ENCODE peak calls at places on chromosome 7, in ten cellular contexts. One of them, this sample, is unnamed.

GRCh38 chr7:958221-959200 is 4.0 kb upstream of the ADAP1 start:
- DNase-seq in GM23338: peak
- DNase-seq in fibroblast of lung: no peak
- DNase-seq in endodermal cell: no peak
- DNase-seq in tibial artery: peak
- DNase-seq in dorsolateral prefrontal cortex: peak
- DNase-seq in thoracic aorta: no peak
- DNase-seq in hepatocyte: no peak
- DNase-seq in IMR-90: no peak
- DNase-seq in heart right ventricle: no peak
- DNase-seq in this sample: no peak

GRCh38 chr7:157138101-157138423 is 664 bp upstream of the UBE3C start:
- DNase-seq in thoracic aorta: no peak
- DNase-seq in heart right ventricle: no peak
- DNase-seq in endodermal cell: no peak
- DNase-seq in hepatocyte: no peak
- DNase-seq in GM23338: no peak
- DNase-seq in fibroblast of lung: no peak
- DNase-seq in tibial artery: no peak
- DNase-seq in dorsolateral prefrontal cortex: no peak
- DNase-seq in IMR-90: no peak
- DNase-seq in this sample: no peak

GRCh38 chr7:117076426-117076943 is 123.2 kb downstream of the ST7 start:
- DNase-seq in hepatocyte: no peak
- DNase-seq in fibroblast of lung: no peak
- DNase-seq in thoracic aorta: no peak
- DNase-seq in endodermal cell: no peak
- DNase-seq in heart right ventricle: peak
- DNase-seq in tibial artery: no peak
- DNase-seq in IMR-90: no peak
- DNase-seq in dorsolateral prefrontal cortex: no peak
- DNase-seq in GM23338: no peak
- DNase-seq in this sample: no peak

GRCh38 chr7:144594580-144594979 is 191.1 kb upstream of the NOBOX start:
- DNase-seq in heart right ventricle: no peak
- DNase-seq in tibial artery: no peak
- DNase-seq in GM23338: no peak
- DNase-seq in fibroblast of lung: no peak
- DNase-seq in endodermal cell: no peak
- DNase-seq in thoracic aorta: no peak
- DNase-seq in IMR-90: no peak
- DNase-seq in dorsolateral prefrontal cortex: no peak
- DNase-seq in hepatocyte: no peak
- DNase-seq in this sample: no peak

GRCh38 chr7:116588641-116589594 is 64.1 kb downstream of the CAV1 start:
- DNase-seq in IMR-90: peak
- DNase-seq in endodermal cell: no peak
- DNase-seq in heart right ventricle: no peak
- DNase-seq in dorsolateral prefrontal cortex: no peak
- DNase-seq in fibroblast of lung: peak
- DNase-seq in hepatocyte: peak
- DNase-seq in tibial artery: no peak
- DNase-seq in thoracic aorta: no peak
- DNase-seq in GM23338: peak
- DNase-seq in this sample: no peak

GRCh38 chr7:129952164-129952652 is 552 bp downstream of the UBE2H start:
- DNase-seq in endodermal cell: peak
- DNase-seq in tibial artery: peak
- DNase-seq in IMR-90: no peak
- DNase-seq in fibroblast of lung: no peak
- DNase-seq in thoracic aorta: no peak
- DNase-seq in heart right ventricle: peak
- DNase-seq in dorsolateral prefrontal cortex: peak
- DNase-seq in hepatocyte: peak
- DNase-seq in GM23338: peak
- DNase-seq in this sample: no peak

GRCh38 chr7:27162548-27162848 is 2.8 kb downstream of the HOXA9 start:
- DNase-seq in thoracic aorta: no peak
- DNase-seq in IMR-90: no peak
- DNase-seq in dorsolateral prefrontal cortex: no peak
- DNase-seq in heart right ventricle: no peak
- DNase-seq in tibial artery: no peak
- DNase-seq in endodermal cell: no peak
- DNase-seq in fibroblast of lung: no peak
- DNase-seq in hepatocyte: no peak
- DNase-seq in GM23338: no peak
- DNase-seq in this sample: no peak

GRCh38 chr7:38339953-38340819 is 66.8 kb upstream of the TARP start:
- DNase-seq in fibroblast of lung: no peak
- DNase-seq in dorsolateral prefrontal cortex: no peak
- DNase-seq in endodermal cell: no peak
- DNase-seq in heart right ventricle: no peak
- DNase-seq in thoracic aorta: no peak
- DNase-seq in GM23338: no peak
- DNase-seq in tibial artery: no peak
- DNase-seq in hepatocyte: no peak
- DNase-seq in IMR-90: no peak
- DNase-seq in this sample: no peak

GRCh38 chr7:91945476-91945875 is 4.8 kb downstream of the AKAP9 start:
- DNase-seq in dorsolateral prefrontal cortex: no peak
- DNase-seq in IMR-90: peak
- DNase-seq in GM23338: no peak
- DNase-seq in thoracic aorta: no peak
- DNase-seq in fibroblast of lung: peak
- DNase-seq in heart right ventricle: no peak
- DNase-seq in endodermal cell: no peak
- DNase-seq in tibial artery: no peak
- DNase-seq in hepatocyte: peak
- DNase-seq in this sample: peak

GRCh38 chr7:140049339-140050024 is 13.3 kb downstream of the PARP12 start:
- DNase-seq in fibroblast of lung: peak
- DNase-seq in tibial artery: no peak
- DNase-seq in dorsolateral prefrontal cortex: no peak
- DNase-seq in endodermal cell: no peak
- DNase-seq in thoracic aorta: no peak
- DNase-seq in heart right ventricle: no peak
- DNase-seq in GM23338: no peak
- DNase-seq in IMR-90: no peak
- DNase-seq in hepatocyte: peak
- DNase-seq in this sample: no peak

GRCh38 chr7:114426824-114427223 is 12.2 kb downstream of the FOXP2 start:
- DNase-seq in tibial artery: no peak
- DNase-seq in fibroblast of lung: peak
- DNase-seq in endodermal cell: no peak
- DNase-seq in GM23338: peak
- DNase-seq in IMR-90: peak
- DNase-seq in heart right ventricle: no peak
- DNase-seq in dorsolateral prefrontal cortex: no peak
- DNase-seq in hepatocyte: peak
- DNase-seq in thoracic aorta: no peak
- DNase-seq in this sample: no peak

GRCh38 chr7:33792041-33792440 is 113.3 kb upstream of the BMPER start:
- DNase-seq in GM23338: no peak
- DNase-seq in IMR-90: no peak
- DNase-seq in thoracic aorta: no peak
- DNase-seq in tibial artery: no peak
- DNase-seq in endodermal cell: no peak
- DNase-seq in heart right ventricle: no peak
- DNase-seq in hepatocyte: no peak
- DNase-seq in fibroblast of lung: no peak
- DNase-seq in dorsolateral prefrontal cortex: no peak
- DNase-seq in this sample: no peak

GRCh38 chr7:107122483-107122882 is 46.3 kb upstream of the HBP1 start:
- DNase-seq in dorsolateral prefrontal cortex: no peak
- DNase-seq in tibial artery: no peak
- DNase-seq in heart right ventricle: no peak
- DNase-seq in fibroblast of lung: no peak
- DNase-seq in IMR-90: peak
- DNase-seq in hepatocyte: peak
- DNase-seq in endodermal cell: no peak
- DNase-seq in thoracic aorta: no peak
- DNase-seq in GM23338: no peak
- DNase-seq in this sample: peak

GRCh38 chr7:30412810-30413504 is 65.6 kb downstream of the NOD1 start:
- DNase-seq in hepatocyte: peak
- DNase-seq in tibial artery: no peak
- DNase-seq in endodermal cell: peak
- DNase-seq in heart right ventricle: peak
- DNase-seq in GM23338: peak
- DNase-seq in fibroblast of lung: peak
- DNase-seq in dorsolateral prefrontal cortex: no peak
- DNase-seq in IMR-90: peak
- DNase-seq in thoracic aorta: no peak
- DNase-seq in this sample: peak

GRCh38 chr7:150566123-150566522 is 1.1 kb upstream of the GIMAP4 start:
- DNase-seq in fibroblast of lung: no peak
- DNase-seq in dorsolateral prefrontal cortex: no peak
- DNase-seq in tibial artery: no peak
- DNase-seq in hepatocyte: no peak
- DNase-seq in IMR-90: no peak
- DNase-seq in heart right ventricle: no peak
- DNase-seq in endodermal cell: no peak
- DNase-seq in thoracic aorta: no peak
- DNase-seq in GM23338: peak
- DNase-seq in this sample: no peak

GRCh38 chr7:150568714-150569113 is 1.5 kb downstream of the GIMAP4 start:
- DNase-seq in thoracic aorta: no peak
- DNase-seq in hepatocyte: no peak
- DNase-seq in fibroblast of lung: no peak
- DNase-seq in heart right ventricle: no peak
- DNase-seq in dorsolateral prefrontal cortex: no peak
- DNase-seq in tibial artery: no peak
- DNase-seq in GM23338: no peak
- DNase-seq in endodermal cell: no peak
- DNase-seq in IMR-90: no peak
- DNase-seq in this sample: no peak

GRCh38 chr7:150567846-150568245 is 656 bp downstream of the GIMAP4 start:
- DNase-seq in heart right ventricle: no peak
- DNase-seq in IMR-90: no peak
- DNase-seq in thoracic aorta: no peak
- DNase-seq in tibial artery: no peak
- DNase-seq in dorsolateral prefrontal cortex: no peak
- DNase-seq in hepatocyte: no peak
- DNase-seq in endodermal cell: no peak
- DNase-seq in fibroblast of lung: no peak
- DNase-seq in GM23338: no peak
- DNase-seq in this sample: no peak

GRCh38 chr7:150566572-150566971 is 618 bp upstream of the GIMAP4 start:
- DNase-seq in fibroblast of lung: no peak
- DNase-seq in IMR-90: no peak
- DNase-seq in GM23338: no peak
- DNase-seq in tibial artery: no peak
- DNase-seq in hepatocyte: no peak
- DNase-seq in endodermal cell: no peak
- DNase-seq in thoracic aorta: no peak
- DNase-seq in heart right ventricle: no peak
- DNase-seq in dorsolateral prefrontal cortex: no peak
- DNase-seq in this sample: no peak

DNA sequence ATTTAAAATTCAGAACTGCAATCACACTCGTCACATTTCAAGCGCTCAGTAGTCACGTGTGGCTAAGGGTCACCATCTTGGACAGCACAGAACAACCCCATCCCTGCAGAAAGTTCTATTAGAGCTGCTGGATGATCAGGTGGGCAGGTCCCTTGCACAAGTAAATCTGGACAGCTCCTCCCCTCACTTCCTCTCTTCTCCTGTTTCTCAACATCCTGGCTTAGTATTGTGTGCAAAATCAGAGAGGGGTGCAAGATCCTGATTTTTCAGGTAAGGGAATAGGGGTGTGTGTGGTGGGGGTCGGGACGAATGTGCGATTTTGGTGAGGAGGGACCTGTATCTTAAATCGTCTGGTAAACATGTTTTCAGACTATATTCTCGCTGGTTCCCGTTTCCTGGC is at the start of gene GIMAP4:
- DNase-seq in IMR-90: no peak
- DNase-seq in endodermal cell: no peak
- DNase-seq in fibroblast of lung: no peak
- DNase-seq in heart right ventricle: peak
- DNase-seq in GM23338: no peak
- DNase-seq in dorsolateral prefrontal cortex: no peak
- DNase-seq in thoracic aorta: no peak
- DNase-seq in hepatocyte: no peak
- DNase-seq in tibial artery: no peak
- DNase-seq in this sample: no peak
- H3K4me3 ChIP-seq in IMR-90: no peak
- H3K4me3 ChIP-seq in endodermal cell: no peak
- H3K4me3 ChIP-seq in fibroblast of lung: no peak
- H3K4me3 ChIP-seq in heart right ventricle: peak
- H3K4me3 ChIP-seq in GM23338: no peak
- H3K4me3 ChIP-seq in dorsolateral prefrontal cortex: peak
- H3K4me3 ChIP-seq in thoracic aorta: peak
- H3K4me3 ChIP-seq in hepatocyte: no peak
- H3K4me3 ChIP-seq in tibial artery: peak
- H3K4me3 ChIP-seq in this sample: no peak

DNA sequence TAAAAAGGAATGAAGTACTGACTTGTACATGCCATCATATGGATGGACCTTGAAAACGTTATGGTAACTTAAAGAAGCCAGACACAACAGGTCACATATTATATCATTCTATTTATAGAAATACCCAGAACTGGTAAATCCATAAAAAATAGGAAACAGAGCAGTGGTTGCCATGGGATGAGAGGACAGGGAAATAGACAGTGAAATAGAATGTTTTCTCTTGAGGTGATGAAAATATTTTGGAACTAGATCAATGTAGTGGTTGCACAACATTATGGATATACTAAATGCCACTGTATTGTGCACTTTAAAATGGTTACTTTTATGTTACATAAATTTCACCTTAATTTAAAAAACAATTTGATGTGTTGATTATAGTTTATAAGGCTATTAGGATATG is 318.5 kb downstream of the THSD7A start:
- DNase-seq in fibroblast of lung: no peak
- DNase-seq in heart right ventricle: no peak
- DNase-seq in dorsolateral prefrontal cortex: no peak
- DNase-seq in thoracic aorta: no peak
- DNase-seq in GM23338: no peak
- DNase-seq in tibial artery: no peak
- DNase-seq in IMR-90: no peak
- DNase-seq in hepatocyte: no peak
- DNase-seq in endodermal cell: no peak
- DNase-seq in this sample: no peak
- TF ChIP-seq CTCF in fibroblast of lung: no peak
- TF ChIP-seq CTCF in heart right ventricle: no peak
- TF ChIP-seq CTCF in dorsolateral prefrontal cortex: no peak
- TF ChIP-seq CTCF in thoracic aorta: no peak
- TF ChIP-seq CTCF in GM23338: no peak
- TF ChIP-seq CTCF in tibial artery: no peak
- TF ChIP-seq CTCF in IMR-90: no peak
- TF ChIP-seq CTCF in hepatocyte: no peak
- TF ChIP-seq CTCF in endodermal cell: no peak
- TF ChIP-seq CTCF in this sample: no peak

GRCh38 chr7:101952355-101953247 is 135.2 kb downstream of the CUX1 start:
- DNase-seq in dorsolateral prefrontal cortex: no peak
- DNase-seq in thoracic aorta: no peak
- DNase-seq in IMR-90: peak
- DNase-seq in fibroblast of lung: peak
- DNase-seq in hepatocyte: peak
- DNase-seq in endodermal cell: no peak
- DNase-seq in GM23338: no peak
- DNase-seq in heart right ventricle: no peak
- DNase-seq in tibial artery: no peak
- DNase-seq in this sample: peak
- H3K27ac ChIP-seq in dorsolateral prefrontal cortex: no peak
- H3K27ac ChIP-seq in thoracic aorta: peak
- H3K27ac ChIP-seq in IMR-90: peak
- H3K27ac ChIP-seq in fibroblast of lung: peak
- H3K27ac ChIP-seq in hepatocyte: peak
- H3K27ac ChIP-seq in endodermal cell: no peak
- H3K27ac ChIP-seq in GM23338: no peak
- H3K27ac ChIP-seq in heart right ventricle: peak
- H3K27ac ChIP-seq in tibial artery: peak
- H3K27ac ChIP-seq in this sample: peak

GRCh38 chr7:43868181-43868580 is 1.1 kb downstream of the MRPS24 start:
- DNase-seq in dorsolateral prefrontal cortex: no peak
- DNase-seq in fibroblast of lung: no peak
- DNase-seq in endodermal cell: no peak
- DNase-seq in thoracic aorta: no peak
- DNase-seq in hepatocyte: no peak
- DNase-seq in GM23338: no peak
- DNase-seq in heart right ventricle: no peak
- DNase-seq in IMR-90: no peak
- DNase-seq in tibial artery: no peak
- DNase-seq in this sample: no peak
- H3K4me3 ChIP-seq in dorsolateral prefrontal cortex: peak
- H3K4me3 ChIP-seq in fibroblast of lung: peak
- H3K4me3 ChIP-seq in endodermal cell: peak
- H3K4me3 ChIP-seq in thoracic aorta: peak
- H3K4me3 ChIP-seq in hepatocyte: no peak
- H3K4me3 ChIP-seq in GM23338: peak
- H3K4me3 ChIP-seq in heart right ventricle: peak
- H3K4me3 ChIP-seq in IMR-90: peak
- H3K4me3 ChIP-seq in tibial artery: peak
- H3K4me3 ChIP-seq in this sample: peak

This sample was measured in AG04450.